ENCODE peak calls at places on chromosomes 12 and 14, in six cellular contexts. One of them, this sample, is unnamed.

GRCh38 chr14:39229601-39230110 is 4.1 kb upstream of the MIA2 start:
- DNase-seq in GM12878: no peak
- DNase-seq in SK-N-SH: no peak
- DNase-seq in K562: peak
- DNase-seq in HepG2: no peak
- DNase-seq in H1: no peak
- DNase-seq in this sample: no peak

GRCh38 chr12:120342567-120343537 is 15.3 kb upstream of the PLA2G1B start:
- DNase-seq in K562: peak
- DNase-seq in GM12878: no peak
- DNase-seq in SK-N-SH: no peak
- DNase-seq in H1: no peak
- DNase-seq in HepG2: no peak
- DNase-seq in this sample: no peak

GRCh38 chr14:89915114-89915878 is 39.2 kb downstream of the EFCAB11 start:
- DNase-seq in K562: peak
- DNase-seq in H1: no peak
- DNase-seq in SK-N-SH: peak
- DNase-seq in GM12878: peak
- DNase-seq in HepG2: peak
- DNase-seq in this sample: peak

GRCh38 chr14:99821519-99822165 is 28.4 kb downstream of the EML1 start:
- DNase-seq in SK-N-SH: peak
- DNase-seq in HepG2: no peak
- DNase-seq in K562: no peak
- DNase-seq in GM12878: no peak
- DNase-seq in H1: no peak
- DNase-seq in this sample: no peak

GRCh38 chr12:108516511-108517275 is 1.6 kb downstream of the FICD start:
- DNase-seq in K562: peak
- DNase-seq in GM12878: no peak
- DNase-seq in H1: no peak
- DNase-seq in SK-N-SH: no peak
- DNase-seq in HepG2: no peak
- DNase-seq in this sample: no peak

GRCh38 chr12:3747543-3747942 is 5.4 kb downstream of the CRACR2A start:
- DNase-seq in SK-N-SH: no peak
- DNase-seq in GM12878: no peak
- DNase-seq in K562: no peak
- DNase-seq in HepG2: no peak
- DNase-seq in H1: no peak
- DNase-seq in this sample: no peak

GRCh38 chr14:60963761-60964160 is 17.1 kb downstream of the TRMT5 start:
- DNase-seq in HepG2: no peak
- DNase-seq in H1: no peak
- DNase-seq in SK-N-SH: no peak
- DNase-seq in GM12878: no peak
- DNase-seq in K562: no peak
- DNase-seq in this sample: no peak

GRCh38 chr14:67806228-67806627 is 10.2 kb downstream of the ZFYVE26 start:
- DNase-seq in SK-N-SH: no peak
- DNase-seq in K562: no peak
- DNase-seq in HepG2: no peak
- DNase-seq in H1: no peak
- DNase-seq in GM12878: no peak
- DNase-seq in this sample: no peak

GRCh38 chr12:106144847-106145246 is 6.1 kb upstream of the NUAK1 start:
- DNase-seq in SK-N-SH: no peak
- DNase-seq in K562: no peak
- DNase-seq in H1: no peak
- DNase-seq in GM12878: no peak
- DNase-seq in HepG2: no peak
- DNase-seq in this sample: no peak

GRCh38 chr14:71658261-71658860 is 273.9 kb upstream of the RGS6 start:
- DNase-seq in K562: no peak
- DNase-seq in GM12878: no peak
- DNase-seq in HepG2: no peak
- DNase-seq in SK-N-SH: no peak
- DNase-seq in H1: no peak
- DNase-seq in this sample: no peak

GRCh38 chr12:110109037-110109836 is 14.9 kb upstream of the IFT81 start:
- DNase-seq in HepG2: peak
- DNase-seq in K562: peak
- DNase-seq in SK-N-SH: peak
- DNase-seq in H1: no peak
- DNase-seq in GM12878: no peak
- DNase-seq in this sample: no peak

GRCh38 chr12:77366616-77367015 is 301.2 kb upstream of the E2F7 start:
- DNase-seq in HepG2: no peak
- DNase-seq in K562: no peak
- DNase-seq in GM12878: no peak
- DNase-seq in H1: no peak
- DNase-seq in SK-N-SH: no peak
- DNase-seq in this sample: no peak

GRCh38 chr12:26513357-26514043 is 318.1 kb downstream of the SSPN start:
- DNase-seq in K562: no peak
- DNase-seq in HepG2: no peak
- DNase-seq in GM12878: no peak
- DNase-seq in SK-N-SH: no peak
- DNase-seq in H1: no peak
- DNase-seq in this sample: no peak

GRCh38 chr14:80978403-80978802 is 23.0 kb downstream of the TSHR start:
- DNase-seq in K562: no peak
- DNase-seq in H1: no peak
- DNase-seq in HepG2: no peak
- DNase-seq in GM12878: no peak
- DNase-seq in SK-N-SH: peak
- DNase-seq in this sample: no peak

GRCh38 chr12:83690465-83690864 is 1003.8 kb downstream of the TMTC2 start:
- DNase-seq in HepG2: no peak
- DNase-seq in K562: no peak
- DNase-seq in SK-N-SH: no peak
- DNase-seq in GM12878: no peak
- DNase-seq in H1: no peak
- DNase-seq in this sample: no peak

GRCh38 chr14:63186453-63186852 is 17.8 kb upstream of the RHOJ start:
- DNase-seq in H1: no peak
- DNase-seq in GM12878: no peak
- DNase-seq in SK-N-SH: no peak
- DNase-seq in HepG2: no peak
- DNase-seq in K562: no peak
- DNase-seq in this sample: no peak

GRCh38 chr12:120265483-120266179 is at the start of gene PXN:
- DNase-seq in SK-N-SH: peak
- DNase-seq in HepG2: peak
- DNase-seq in GM12878: peak
- DNase-seq in H1: no peak
- DNase-seq in K562: peak
- DNase-seq in this sample: peak

GRCh38 chr12:123808167-123808566 is 46.1 kb downstream of the DNAH10 start:
- DNase-seq in HepG2: peak
- DNase-seq in GM12878: no peak
- DNase-seq in K562: peak
- DNase-seq in SK-N-SH: peak
- DNase-seq in H1: no peak
- DNase-seq in this sample: peak

GRCh38 chr12:42865282-42865681 is 275.7 kb upstream of the PRICKLE1 start:
- DNase-seq in H1: no peak
- DNase-seq in SK-N-SH: no peak
- DNase-seq in K562: no peak
- DNase-seq in GM12878: no peak
- DNase-seq in HepG2: no peak
- DNase-seq in this sample: no peak

GRCh38 chr12:121637231-121637914 is 11.0 kb downstream of the ORAI1 start:
- DNase-seq in H1: no peak
- DNase-seq in GM12878: no peak
- DNase-seq in K562: no peak
- DNase-seq in HepG2: no peak
- DNase-seq in SK-N-SH: no peak
- DNase-seq in this sample: no peak

GRCh38 chr12:121947966-121948365 is 29.6 kb downstream of the CFAP251 start:
- DNase-seq in HepG2: no peak
- DNase-seq in GM12878: no peak
- DNase-seq in K562: no peak
- DNase-seq in H1: no peak
- DNase-seq in SK-N-SH: no peak
- DNase-seq in this sample: no peak

GRCh38 chr12:50740307-50740706 is 23.6 kb upstream of the ATF1 start:
- DNase-seq in K562: no peak
- DNase-seq in GM12878: no peak
- DNase-seq in SK-N-SH: no peak
- DNase-seq in HepG2: no peak
- DNase-seq in H1: no peak
- DNase-seq in this sample: no peak

GRCh38 chr14:104851896-104852663 is 13.0 kb upstream of the CEP170B start:
- DNase-seq in K562: peak
- DNase-seq in GM12878: no peak
- DNase-seq in SK-N-SH: peak
- DNase-seq in H1: no peak
- DNase-seq in HepG2: no peak
- DNase-seq in this sample: no peak

GRCh38 chr14:102749393-102749792 is 27.9 kb upstream of the TRAF3 start:
- DNase-seq in K562: no peak
- DNase-seq in HepG2: no peak
- DNase-seq in H1: no peak
- DNase-seq in SK-N-SH: no peak
- DNase-seq in GM12878: no peak
- DNase-seq in this sample: no peak

GRCh38 chr12:49038291-49038955 is 19.8 kb upstream of the PRKAG1 start:
- DNase-seq in H1: no peak
- DNase-seq in K562: no peak
- DNase-seq in GM12878: no peak
- DNase-seq in HepG2: no peak
- DNase-seq in SK-N-SH: no peak
- DNase-seq in this sample: no peak

GRCh38 chr12:3120701-3121100 is 43.5 kb downstream of the TSPAN9 start:
- DNase-seq in HepG2: no peak
- DNase-seq in SK-N-SH: no peak
- DNase-seq in GM12878: no peak
- DNase-seq in H1: no peak
- DNase-seq in K562: no peak
- DNase-seq in this sample: no peak

GRCh38 chr12:53052419-53053222 is 2.8 kb downstream of the TNS2 start:
- DNase-seq in H1: no peak
- DNase-seq in HepG2: no peak
- DNase-seq in SK-N-SH: no peak
- DNase-seq in GM12878: no peak
- DNase-seq in K562: no peak
- DNase-seq in this sample: no peak

DNA sequence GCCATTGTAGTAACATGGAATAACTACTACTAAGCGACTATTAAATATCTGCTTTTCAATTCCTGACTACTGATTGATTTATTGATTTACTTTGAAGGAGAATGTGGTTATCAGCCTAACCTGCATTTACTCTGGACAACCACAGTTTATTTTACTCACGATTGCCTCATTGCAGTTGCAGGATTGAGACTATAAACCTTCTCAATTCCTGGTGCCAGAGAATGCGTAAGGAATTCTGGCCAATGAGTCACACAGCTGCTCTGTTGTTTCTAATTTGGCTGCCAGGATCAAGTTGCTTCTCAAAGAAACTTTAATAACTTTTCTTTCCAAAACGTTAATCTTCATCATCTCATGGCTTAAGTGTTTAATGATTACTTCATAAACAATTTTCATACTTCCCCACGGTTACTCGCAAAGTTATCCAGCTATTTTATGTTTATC is 13.1 kb upstream of the TMTC1 start:
- DNase-seq in K562: no peak
- DNase-seq in GM12878: no peak
- DNase-seq in HepG2: no peak
- DNase-seq in SK-N-SH: no peak
- DNase-seq in H1: no peak
- DNase-seq in this sample: peak
- TF ChIP-seq YY1 in K562: no peak
- TF ChIP-seq YY1 in GM12878: no peak
- TF ChIP-seq YY1 in HepG2: no peak
- TF ChIP-seq YY1 in SK-N-SH: no peak
- TF ChIP-seq YY1 in H1: no peak
- TF ChIP-seq YY1 in this sample: no peak

GRCh38 chr12:95802482-95803264 is 12.1 kb upstream of the NTN4 start:
- DNase-seq in SK-N-SH: no peak
- DNase-seq in K562: no peak
- DNase-seq in GM12878: no peak
- DNase-seq in HepG2: peak
- DNase-seq in H1: no peak
- DNase-seq in this sample: peak
- H3K27ac ChIP-seq in SK-N-SH: no peak
- H3K27ac ChIP-seq in K562: no peak
- H3K27ac ChIP-seq in GM12878: no peak
- H3K27ac ChIP-seq in HepG2: peak
- H3K27ac ChIP-seq in H1: no peak
- H3K27ac ChIP-seq in this sample: no peak

GRCh38 chr14:32022938-32023466 is 54.1 kb upstream of the ARHGAP5 start:
- DNase-seq in SK-N-SH: no peak
- DNase-seq in H1: no peak
- DNase-seq in GM12878: no peak
- DNase-seq in HepG2: no peak
- DNase-seq in K562: no peak
- DNase-seq in this sample: no peak

GRCh38 chr14:32021341-32021740 is 55.8 kb upstream of the ARHGAP5 start:
- DNase-seq in SK-N-SH: no peak
- DNase-seq in HepG2: no peak
- DNase-seq in H1: no peak
- DNase-seq in GM12878: no peak
- DNase-seq in K562: no peak
- DNase-seq in this sample: no peak

GRCh38 chr14:32019271-32019670 is 57.8 kb upstream of the ARHGAP5 start:
- DNase-seq in K562: no peak
- DNase-seq in H1: no peak
- DNase-seq in SK-N-SH: no peak
- DNase-seq in GM12878: no peak
- DNase-seq in HepG2: no peak
- DNase-seq in this sample: no peak

GRCh38 chr14:32022525-32022924 is 54.6 kb upstream of the ARHGAP5 start:
- DNase-seq in K562: no peak
- DNase-seq in GM12878: no peak
- DNase-seq in SK-N-SH: no peak
- DNase-seq in H1: no peak
- DNase-seq in HepG2: no peak
- DNase-seq in this sample: no peak

DNA sequence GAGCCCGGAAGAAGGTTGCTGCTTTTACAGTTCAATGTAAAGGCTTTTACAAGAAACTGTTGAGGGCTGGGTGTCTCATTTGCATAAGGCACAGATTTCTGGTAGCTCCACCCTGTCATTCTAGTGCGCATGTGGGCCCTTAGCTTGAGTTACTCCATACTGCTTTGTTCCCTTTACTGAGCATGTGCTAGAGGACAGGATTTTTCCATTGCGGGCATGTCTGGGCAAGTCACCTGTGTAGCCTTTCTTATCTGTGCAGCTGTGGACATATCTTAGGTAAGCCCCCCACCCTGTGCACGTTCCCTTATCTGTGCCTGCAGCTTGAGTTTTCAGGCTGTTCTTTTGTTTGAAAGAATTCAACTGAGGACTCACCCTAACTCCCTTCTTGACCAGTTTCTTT is 56.2 kb upstream of the ARHGAP5 start:
- DNase-seq in GM12878: no peak
- DNase-seq in H1: no peak
- DNase-seq in K562: peak
- DNase-seq in SK-N-SH: no peak
- DNase-seq in HepG2: no peak
- DNase-seq in this sample: no peak
- TF ChIP-seq YY1 in GM12878: no peak
- TF ChIP-seq YY1 in H1: no peak
- TF ChIP-seq YY1 in K562: no peak
- TF ChIP-seq YY1 in SK-N-SH: no peak
- TF ChIP-seq YY1 in HepG2: no peak
- TF ChIP-seq YY1 in this sample: no peak

GRCh38 chr12:97921957-97922722 is 459.5 kb downstream of the RMST start:
- DNase-seq in K562: no peak
- DNase-seq in HepG2: no peak
- DNase-seq in GM12878: no peak
- DNase-seq in SK-N-SH: no peak
- DNase-seq in H1: no peak
- DNase-seq in this sample: no peak
- H3K27ac ChIP-seq in K562: no peak
- H3K27ac ChIP-seq in HepG2: no peak
- H3K27ac ChIP-seq in GM12878: no peak
- H3K27ac ChIP-seq in SK-N-SH: no peak
- H3K27ac ChIP-seq in H1: no peak
- H3K27ac ChIP-seq in this sample: no peak

This sample was measured in HCT116.